ENCODE peak calls at places on chromosomes 2 and 18, in four cellular contexts. Z is GM19239; J is chondrocyte; S is stimulated activated CD4-positive, alpha-beta T cell treated with anti-CD3 and anti-CD28 coated beads, Interleukin-1b, Interleukin-23, amount 100 ng/mL, for 48 hours. Q is an unnamed sample.

GRCh38 chr18:11020454-11020853 is 128.9 kb downstream of the PIEZO2 start:
- DNase-seq in Z (no peak), J (no peak), S (no peak), Q (no peak)

GRCh38 chr18:35513181-35513932 is 15.6 kb upstream of the INO80C start:
- DNase-seq in Z (no peak), J (peak), S (no peak), Q (peak)

GRCh38 chr18:74817576-74817975 is 219.9 kb downstream of the ZNF407 start:
- DNase-seq in Z (no peak), J (no peak), S (no peak), Q (no peak)

GRCh38 chr18:22169011-22169888 is at the start of gene GATA6:
- DNase-seq in Z (no peak), J (no peak), S (peak), Q (peak)

GRCh38 chr18:76985951-76986236 is 146.7 kb downstream of the MBP start:
- DNase-seq in Z (no peak), J (no peak), S (no peak), Q (peak)

GRCh38 chr2:5914831-5915611 is 222.8 kb downstream of the SOX11 start:
- DNase-seq in Z (no peak), J (no peak), S (no peak), Q (peak)

GRCh38 chr18:57051019-57051418 is 95.9 kb upstream of the BOD1L2 start:
- DNase-seq in Z (no peak), J (no peak), S (no peak), Q (no peak)

GRCh38 chr2:234989183-234989701 is 37.4 kb downstream of the SH3BP4 start:
- DNase-seq in Z (no peak), J (no peak), S (no peak), Q (no peak)

GRCh38 chr2:63914311-63914710 is 72.6 kb downstream of the UGP2 start:
- DNase-seq in Z (no peak), J (no peak), S (no peak), Q (no peak)

GRCh38 chr18:62711781-62712180 is 3.6 kb upstream of the PHLPP1 start:
- DNase-seq in Z (no peak), J (no peak), S (no peak), Q (no peak)

GRCh38 chr18:53937037-53937436 is 287.4 kb downstream of the MBD2 start:
- DNase-seq in Z (no peak), J (no peak), S (no peak), Q (no peak)

GRCh38 chr2:189613077-189613636 is 32.6 kb upstream of the SLC40A1 start:
- DNase-seq in Z (no peak), J (no peak), S (no peak), Q (peak)

GRCh38 chr18:68735498-68736343 is 20.8 kb upstream of the TMX3 start:
- DNase-seq in Z (peak), J (no peak), S (no peak), Q (no peak)

GRCh38 chr2:65715328-65715727 is 282.9 kb upstream of the SPRED2 start:
- DNase-seq in Z (no peak), J (no peak), S (no peak), Q (no peak)

GRCh38 chr2:61017003-61017555 is 441 bp upstream of the PEX13 start:
- DNase-seq in Z (peak), J (no peak), S (peak), Q (peak)

GRCh38 chr18:12703714-12704113 is 872 bp downstream of the PSMG2 start:
- DNase-seq in Z (no peak), J (no peak), S (no peak), Q (no peak)

GRCh38 chr2:8551622-8552074 is 130.2 kb upstream of the ID2 start:
- DNase-seq in Z (no peak), J (peak), S (no peak), Q (peak)

GRCh38 chr2:47236503-47237215 is 81.6 kb upstream of the STPG4 start:
- DNase-seq in Z (no peak), J (no peak), S (no peak), Q (no peak)

GRCh38 chr2:26011990-26012856 is 21.7 kb upstream of the RAB10 start:
- DNase-seq in Z (no peak), J (no peak), S (no peak), Q (peak)

GRCh38 chr18:48952287-48953095 is 1.7 kb upstream of the SMAD7 start:
- DNase-seq in Z (no peak), J (no peak), S (peak), Q (peak)

GRCh38 chr18:6406075-6406909 is 8.4 kb downstream of the L3MBTL4 start:
- DNase-seq in Z (no peak), J (no peak), S (no peak), Q (no peak)

GRCh38 chr2:241150660-241151530 is 628 bp downstream of the PPP1R7 start:
- DNase-seq in Z (no peak), J (no peak), S (no peak), Q (no peak)

GRCh38 chr2:129061079-129061785 is 742.6 kb upstream of the HS6ST1 start:
- DNase-seq in Z (no peak), J (no peak), S (no peak), Q (no peak)

GRCh38 chr18:43606800-43607199 is 329.5 kb upstream of the SYT4 start:
- DNase-seq in Z (no peak), J (peak), S (no peak), Q (no peak)

GRCh38 chr18:42583197-42583776 is 532.2 kb downstream of the RIT2 start:
- DNase-seq in Z (no peak), J (no peak), S (no peak), Q (no peak)

GRCh38 chr18:9683418-9684396 is 24.4 kb upstream of the RAB31 start:
- DNase-seq in Z (no peak), J (no peak), S (no peak), Q (peak)

GRCh38 chr2:158997037-158997785 is 28.8 kb downstream of the TANC1 start:
- DNase-seq in Z (no peak), J (no peak), S (no peak), Q (no peak)

GRCh38 chr2:136010126-136010525 is 24.7 kb upstream of the DARS1 start:
- DNase-seq in Z (no peak), J (no peak), S (no peak), Q (no peak)

GRCh38 chr2:179612108-179612507 is 249.3 kb downstream of the ZNF385B start:
- DNase-seq in Z (no peak), J (no peak), S (no peak), Q (no peak)

GRCh38 chr2:230798769-230799399 is 65.9 kb upstream of the ITM2C start:
- DNase-seq in Z (no peak), J (no peak), S (peak), Q (no peak)

GRCh38 chr2:143600136-143600535 is 470.9 kb downstream of the ARHGAP15 start:
- DNase-seq in Z (no peak), J (no peak), S (no peak), Q (no peak)

GRCh38 chr18:51191139-51191717 is 6.3 kb downstream of the MEX3C start:
- DNase-seq in Z (no peak), J (no peak), S (peak), Q (no peak)

GRCh38 chr2:85826990-85827878 is 61.6 kb downstream of the ST3GAL5 start:
- DNase-seq in Z (peak), J (no peak), S (peak), Q (peak)

Q was measured in endodermal cell.